ENCODE peak calls at places on chromosomes 13 and 19, in seven cellular contexts. E is uterus, L is neural progenitor cell, G is heart right ventricle, I is A673, F is A549, D is SK-N-SH. S is an unnamed sample.
A peak's percentile ranks its signal among the peaks of the same experiment; 100 is the strongest.

GRCh38 chr13:99339736-99340392 is 32.7 kb upstream of the GPR183 start:
- DNase-seq in E (no peak), L (no peak), G (no peak), I (no peak), F (no peak), D (no peak), S (no peak)

GRCh38 chr13:75196112-75196855 is 285.7 kb downstream of the TBC1D4 start:
- DNase-seq in E (no peak), L (no peak), G (no peak), I (no peak), F (no peak), D (no peak), S (no peak)

GRCh38 chr19:2250765-2251576 is 1.8 kb downstream of the AMH start:
- DNase-seq in E (no peak), L (no peak), G (no peak), I (no peak), F (no peak), D (peak; percentile 46), S (no peak)

GRCh38 chr19:1923319-1923718 is 17.7 kb upstream of the CSNK1G2 start:
- DNase-seq in E (no peak), L (no peak), G (no peak), I (no peak), F (no peak), D (no peak), S (no peak)

GRCh38 chr13:99178636-99179035 is 22.0 kb upstream of the UBAC2 start:
- DNase-seq in E (no peak), L (no peak), G (peak; percentile 39), I (no peak), F (no peak), D (no peak), S (peak; percentile 71)

GRCh38 chr13:28329395-28330158 is 165.4 kb downstream of the FLT1 start:
- DNase-seq in E (peak; percentile 22), L (peak; percentile 10), G (no peak), I (no peak), F (no peak), D (no peak), S (no peak)

GRCh38 chr13:45367358-45367757 is 26.4 kb upstream of the TPT1 start:
- DNase-seq in E (peak; percentile 32), L (no peak), G (peak; percentile 24), I (peak; percentile 57), F (peak; percentile 80), D (no peak), S (no peak)

GRCh38 chr19:1513492-1514294 is 874 bp upstream of the ADAMTSL5 start:
- DNase-seq in E (peak; percentile 58), L (peak; percentile 57), G (peak; percentile 60), I (peak; percentile 65), F (peak; percentile 59), D (peak; percentile 75), S (no peak)

GRCh38 chr13:95698047-95698749 is 21.3 kb downstream of the DNAJC3 start:
- DNase-seq in E (no peak), L (no peak), G (no peak), I (no peak), F (no peak), D (no peak), S (no peak)

GRCh38 chr13:40666905-40667621 is 622 bp upstream of the FOXO1 start:
- DNase-seq in E (peak; percentile 52), L (peak; percentile 84), G (peak; percentile 56), I (no peak), F (no peak), D (peak; percentile 86), S (peak; percentile 75)

GRCh38 chr19:41193420-41194156 is 569 bp downstream of the CYP2S1 start:
- DNase-seq in E (no peak), L (peak; percentile 40), G (no peak), I (no peak), F (no peak), D (no peak), S (no peak)

GRCh38 chr19:58581227-58582141 is 8.3 kb upstream of the MZF1 start:
- DNase-seq in E (peak; percentile 87), L (peak; percentile 93), G (peak; percentile 89), I (peak; percentile 85), F (peak; percentile 90), D (no peak), S (peak; percentile 89)

GRCh38 chr13:21683034-21683733 is 12.3 kb downstream of the FGF9 start:
- DNase-seq in E (no peak), L (no peak), G (no peak), I (no peak), F (no peak), D (no peak), S (no peak)

GRCh38 chr19:14614099-14614412 is 31.2 kb downstream of the CLEC17A start:
- DNase-seq in E (no peak), L (no peak), G (no peak), I (no peak), F (no peak), D (no peak), S (no peak)

GRCh38 chr13:46622013-46622917 is 69.3 kb downstream of the LRCH1 start:
- DNase-seq in E (no peak), L (no peak), G (no peak), I (peak; percentile 49), F (no peak), D (no peak), S (no peak)

GRCh38 chr13:97822377-97822776 is 131.1 kb upstream of the IPO5 start:
- DNase-seq in E (no peak), L (no peak), G (no peak), I (no peak), F (no peak), D (no peak), S (no peak)

GRCh38 chr13:65803706-65804392 is 1426.3 kb downstream of the PCDH9 start:
- DNase-seq in E (no peak), L (no peak), G (no peak), I (peak; percentile 3), F (no peak), D (no peak), S (no peak)

GRCh38 chr13:110349239-110349638 is 42.2 kb downstream of the COL4A2 start:
- DNase-seq in E (no peak), L (no peak), G (no peak), I (no peak), F (no peak), D (no peak), S (no peak)

GRCh38 chr19:38933544-38933943 is 2.8 kb downstream of the MRPS12 start:
- DNase-seq in E (no peak), L (no peak), G (no peak), I (no peak), F (no peak), D (no peak), S (no peak)

GRCh38 chr19:40831502-40832430 is 18.5 kb downstream of the CYP2A6 start:
- DNase-seq in E (no peak), L (no peak), G (no peak), I (no peak), F (peak; percentile 90), D (no peak), S (no peak)

DNA sequence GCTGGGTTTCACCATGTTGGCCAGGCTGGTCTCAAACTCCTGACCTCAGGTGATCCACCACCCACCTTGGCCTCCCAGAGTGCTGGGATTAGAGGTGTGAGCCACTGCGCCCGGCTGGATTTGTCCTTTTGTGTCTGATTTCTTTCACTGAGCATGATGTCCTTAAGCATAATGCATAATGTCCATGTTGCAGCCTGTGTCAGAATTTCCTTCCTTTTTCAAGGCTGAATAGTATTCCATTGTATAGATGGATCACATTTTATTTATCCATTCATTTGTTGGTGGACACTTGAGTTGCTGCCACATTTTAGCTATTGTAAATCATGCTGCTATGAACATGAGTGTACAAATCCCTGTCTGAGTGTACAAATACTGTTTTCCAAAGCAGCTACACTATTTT is 25.5 kb downstream of the RFX2 start:
- DNase-seq in E (no peak), L (no peak), G (no peak), I (no peak), F (no peak), D (no peak), S (no peak)
- H3K27ac ChIP-seq in E (no peak overlapping the region), L (no peak overlapping the region), G (no peak overlapping the region), I (no peak overlapping the region), F (no peak overlapping the region), D (no peak overlapping the region), S (no peak overlapping the region)

DNA sequence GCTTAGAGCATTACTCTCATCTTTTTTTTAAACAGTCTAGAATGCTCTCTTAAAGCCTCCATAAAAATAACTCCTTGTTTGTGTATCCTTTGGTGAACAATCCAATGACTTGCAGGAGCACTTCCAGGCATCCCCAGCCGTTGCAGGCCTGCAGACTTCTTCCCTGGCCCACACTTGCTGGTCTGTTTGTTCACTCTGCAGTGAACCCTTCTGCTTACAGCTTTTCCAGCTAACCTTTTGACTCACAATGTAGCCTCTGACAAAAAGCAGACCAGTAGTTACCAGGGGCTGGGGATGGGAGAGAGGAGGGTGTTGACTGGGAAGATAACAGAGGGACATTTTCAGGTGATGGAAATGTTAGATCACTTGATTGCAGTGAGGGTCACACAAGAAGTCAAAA is 9.1 kb downstream of the GPR42 start:
- DNase-seq in E (no peak), L (no peak), G (no peak), I (no peak), F (no peak), D (no peak), S (no peak)
- H3K27ac ChIP-seq in E (no peak overlapping the region), L (no peak overlapping the region), G (no peak overlapping the region), I (no peak overlapping the region), F (no peak overlapping the region), D (no peak overlapping the region), S (peak overlapping the region; percentile 10)

DNA sequence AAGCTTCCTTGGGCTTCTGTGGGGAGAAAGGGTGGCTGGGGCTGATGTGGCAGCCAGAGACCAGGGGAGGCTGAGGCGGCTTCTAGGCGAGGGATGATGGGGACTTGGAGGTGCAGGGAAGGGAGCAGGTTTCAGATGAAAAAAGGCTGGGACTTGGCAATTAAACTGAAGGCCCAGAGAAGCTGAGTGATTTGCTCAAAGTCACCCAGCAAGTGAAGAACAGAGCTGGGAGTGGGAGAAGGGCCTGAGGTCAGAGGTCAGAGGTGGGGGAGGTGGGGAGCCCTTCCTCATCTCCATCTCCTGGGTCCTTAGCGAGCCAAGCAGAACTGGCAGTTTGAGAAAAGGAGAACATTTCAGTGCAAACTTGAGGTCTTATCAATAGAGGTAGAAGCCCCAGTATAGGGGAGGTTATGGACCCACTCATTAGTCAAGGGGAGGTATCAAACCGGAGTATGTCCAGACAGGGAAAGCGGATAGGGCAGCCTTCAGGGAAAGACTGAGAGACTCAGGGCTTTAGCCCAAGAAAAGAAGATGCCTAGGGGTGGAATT is 49.6 kb upstream of the NFIC start:
- DNase-seq in E (no peak), L (no peak), G (no peak), I (no peak), F (no peak), D (peak; percentile 15), S (no peak)
- H3K27ac ChIP-seq in E (no peak overlapping the region), L (no peak overlapping the region), G (no peak overlapping the region), I (no peak overlapping the region), F (no peak overlapping the region), D (no peak overlapping the region), S (no peak overlapping the region)

GRCh38 chr13:34208326-34208725 is 390.4 kb downstream of the RFC3 start:
- DNase-seq in E (no peak), L (no peak), G (no peak), I (no peak), F (no peak), D (no peak), S (no peak)

GRCh38 chr13:34207334-34207733 is 389.4 kb downstream of the RFC3 start:
- DNase-seq in E (peak; percentile 16), L (no peak), G (peak; percentile 21), I (peak; percentile 2), F (peak; percentile 81), D (no peak), S (peak; percentile 29)

DNA sequence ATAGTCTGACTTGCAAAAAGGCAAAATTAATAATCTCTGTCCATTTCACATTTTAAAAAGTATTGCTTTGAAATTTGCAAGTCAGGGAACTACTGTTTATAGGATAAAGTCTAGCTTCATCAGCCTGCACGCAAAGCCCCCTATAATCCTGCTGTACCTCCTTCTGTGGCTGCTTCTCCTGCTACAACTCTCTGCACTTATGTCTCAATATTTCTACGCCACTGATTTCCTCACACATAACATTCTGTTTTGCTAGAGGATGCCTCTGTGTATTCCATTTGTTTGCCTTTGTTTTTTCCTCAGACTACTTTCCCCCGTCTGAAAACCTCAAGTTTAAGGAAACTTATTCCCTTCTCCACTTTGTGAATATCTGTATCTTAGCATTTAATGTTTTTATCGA is 389.9 kb downstream of the RFC3 start:
- DNase-seq in E (no peak), L (no peak), G (no peak), I (no peak), F (peak; percentile 17), D (no peak), S (no peak)
- H3K27ac ChIP-seq in E (no peak overlapping the region), L (no peak overlapping the region), G (no peak overlapping the region), I (no peak overlapping the region), F (peak overlapping the region; percentile 81), D (peak overlapping the region; percentile 80), S (no peak overlapping the region)